ENCODE peak calls at places on chromosomes 6 and 20, in eight cellular contexts. O is lower lobe of right lung, D is left ventricle myocardium inferior, A is K562, F is cardiac muscle cell, K is foreskin fibroblast, J is psoas muscle, Z is heart right ventricle. E is an unnamed sample.

GRCh38 chr6:3124667-3125066 is 6.2 kb downstream of the BPHL start:
- DNase-seq in O (no peak), Z (no peak), A (no peak), K (no peak), J (no peak), F (no peak), D (no peak), E (no peak)

GRCh38 chr20:63957690-63958441 is 1.6 kb upstream of the UCKL1 start:
- DNase-seq in F (peak), A (peak), Z (no peak), D (no peak), J (no peak), K (no peak), O (no peak), E (no peak)

GRCh38 chr6:26105842-26106241 is 18.6 kb downstream of the HFE start:
- DNase-seq in J (no peak), D (no peak), K (no peak), A (no peak), Z (no peak), F (no peak), O (no peak), E (no peak)

GRCh38 chr6:34947561-34947960 is 58.5 kb downstream of the ANKS1A start:
- DNase-seq in J (no peak), F (no peak), K (no peak), D (no peak), O (no peak), Z (no peak), A (no peak), E (no peak)

GRCh38 chr20:62926229-62927127 is at the start of gene DIDO1:
- DNase-seq in Z (peak), O (peak), A (peak), D (peak), J (peak), F (peak), K (peak), E (peak)

GRCh38 chr6:38113810-38114577 is 294.5 kb downstream of the ZFAND3 start:
- DNase-seq in A (no peak), Z (no peak), F (no peak), J (no peak), D (no peak), K (no peak), O (no peak), E (no peak)

GRCh38 chr6:6218246-6219085 is 102.0 kb downstream of the F13A1 start:
- DNase-seq in F (no peak), D (no peak), K (no peak), O (no peak), A (peak), Z (no peak), J (peak), E (no peak)

GRCh38 chr6:13302291-13302690 is 26.0 kb downstream of the TBC1D7 start:
- DNase-seq in J (no peak), A (no peak), K (no peak), D (no peak), F (no peak), O (no peak), Z (no peak), E (no peak)

GRCh38 chr20:62289898-62290297 is 12.9 kb upstream of the ADRM1 start:
- DNase-seq in O (no peak), D (no peak), Z (no peak), A (no peak), F (no peak), K (no peak), J (no peak), E (no peak)

GRCh38 chr6:33967966-33968724 is 164.3 kb upstream of the MLN start:
- DNase-seq in Z (no peak), D (no peak), J (no peak), F (peak), A (peak), K (peak), O (no peak), E (no peak)

GRCh38 chr20:29079769-29080690 is 2177.4 kb upstream of the DEFB115 start:
- DNase-seq in O (no peak), J (no peak), Z (peak), F (peak), D (no peak), K (no peak), A (peak), E (no peak)
- TF ChIP-seq CTCF in O (no peak), J (no peak), Z (no peak), F (peak), D (no peak), K (no peak), A (peak), E (no peak)

GRCh38 chr20:22567944-22568871 is 16.2 kb downstream of the FOXA2 start:
- DNase-seq in D (no peak), J (no peak), O (peak), Z (no peak), A (no peak), F (no peak), K (no peak), E (no peak)
- H3K4me3 ChIP-seq in D (no peak), J (no peak), O (peak), Z (no peak), A (no peak), F (no peak), K (no peak), E (no peak)

DNA sequence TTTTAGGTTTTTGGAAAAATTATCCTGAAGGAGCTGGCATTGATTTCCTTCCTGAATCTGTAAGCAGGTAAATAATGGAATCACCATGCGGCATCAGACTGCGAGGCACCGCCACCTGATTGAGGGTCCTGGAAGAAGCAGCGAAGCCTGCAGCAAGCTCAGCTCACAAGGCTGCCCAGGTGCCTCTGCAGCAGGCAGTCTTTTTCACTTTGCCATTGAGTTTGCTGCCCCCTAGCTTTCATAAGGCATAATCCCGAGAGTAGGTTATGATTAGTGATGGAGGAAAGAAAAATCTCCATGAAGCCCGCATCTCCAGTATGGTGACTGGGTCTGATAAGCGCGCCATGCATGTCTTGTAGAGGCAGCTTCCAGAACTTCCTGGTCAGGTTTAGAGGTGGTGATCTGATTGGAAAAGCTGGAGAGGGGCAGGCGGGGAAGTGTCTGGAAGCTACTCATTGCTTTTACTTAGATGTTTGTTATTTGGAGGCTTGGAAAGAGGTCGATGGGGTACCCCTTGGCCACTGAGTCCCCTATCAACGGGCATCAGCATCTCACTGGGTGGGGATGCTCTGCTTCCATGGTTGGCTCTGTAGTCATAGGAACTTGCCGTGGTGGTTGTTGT is 26.7 kb downstream of the IYD start:
- DNase-seq in F (peak), J (no peak), A (peak), O (peak), K (peak), Z (peak), D (no peak), E (peak)
- TF ChIP-seq CTCF in F (peak), J (peak), A (peak), O (peak), K (peak), Z (peak), D (peak), E (peak)

DNA sequence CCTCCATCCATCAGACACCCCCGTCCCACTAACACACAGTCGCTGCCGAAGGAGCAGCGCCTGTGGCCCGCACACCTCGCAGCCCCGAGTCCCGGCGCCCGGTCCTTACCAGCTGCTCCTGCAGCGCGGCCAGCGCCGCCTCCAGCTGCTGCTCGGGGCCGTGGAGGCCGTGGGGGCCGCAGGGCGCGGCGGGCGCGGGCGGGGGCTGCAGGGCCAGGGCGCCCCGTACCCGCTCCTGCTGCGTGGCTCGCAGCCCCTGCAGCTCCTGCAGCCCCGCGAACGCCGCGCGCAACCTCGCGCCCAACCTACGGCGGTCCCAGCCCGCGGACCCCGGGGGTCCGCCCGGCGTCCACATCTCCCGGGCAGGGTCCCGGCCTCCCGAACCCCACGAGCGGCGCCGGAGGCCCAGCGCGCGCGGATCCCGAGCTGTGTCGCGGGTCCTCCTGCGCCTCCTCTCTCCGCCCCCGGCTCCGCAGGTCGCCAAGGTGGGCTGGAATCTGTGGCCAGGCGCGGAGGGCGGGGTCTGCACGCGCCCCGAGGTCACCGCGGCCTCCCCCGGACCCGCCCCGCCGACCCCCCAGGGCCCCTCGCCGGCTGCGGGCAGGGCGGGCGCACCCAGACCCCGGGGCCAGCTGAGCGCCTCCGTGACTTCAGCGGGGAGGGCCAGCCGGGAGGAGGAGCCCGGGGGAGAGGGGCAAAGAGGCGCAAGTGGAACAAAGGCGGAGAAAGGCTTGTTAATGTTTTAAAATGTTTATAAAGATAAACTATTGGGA is at the start of gene DACT2:
- DNase-seq in A (no peak), D (peak), J (no peak), O (no peak), Z (no peak), K (no peak), F (peak), E (no peak)
- H3K4me3 ChIP-seq in A (no peak), D (peak), J (peak), O (peak), Z (no peak), K (no peak), F (peak), E (no peak)

GRCh38 chr20:14709439-14709838 is 372.0 kb upstream of the FLRT3 start:
- DNase-seq in F (no peak), K (no peak), O (no peak), Z (no peak), J (no peak), A (no peak), D (no peak), E (no peak)
- TF ChIP-seq CTCF in F (no peak), K (no peak), O (no peak), Z (no peak), J (no peak), A (no peak), D (no peak), E (no peak)